ENCODE peak calls at places on chromosome 15, in five cellular contexts. B is activated naive CD4-positive, alpha-beta T cell treated with anti-CD3 and anti-CD28 coated beads, Interleukin-2, amount 10 ng/mL, durations not matched to agents 7 days and 5 days; C is heart left ventricle; G is HL-60; E is HuH-7.5. Y is an unnamed sample.
A peak's percentile ranks its signal among the peaks of the same experiment; 100 is the strongest.

GRCh38 chr15:73140154-73140553 is 87.9 kb downstream of the NEO1 start:
- DNase-seq in B (no peak), G (no peak), E (no peak), C (no peak), Y (no peak)

GRCh38 chr15:69794643-69795461 is 302.9 kb downstream of the TLE3 start:
- DNase-seq in B (no peak), C (no peak), E (no peak), G (no peak), Y (no peak)

GRCh38 chr15:98703291-98703690 is 55.0 kb downstream of the IGF1R start:
- DNase-seq in C (no peak), E (no peak), G (no peak), B (no peak), Y (no peak)

GRCh38 chr15:68053997-68054657 is at the start of gene PIAS1:
- DNase-seq in C (peak; percentile 97), B (peak; percentile 95), G (peak; percentile 84), E (peak; percentile 87), Y (peak; percentile 83)

GRCh38 chr15:98823012-98823458 is 174.7 kb downstream of the IGF1R start:
- DNase-seq in E (no peak), B (no peak), G (peak; percentile 12), C (no peak), Y (peak; percentile 48)

GRCh38 chr15:40872791-40873526 is 1.1 kb downstream of the RHOV start:
- DNase-seq in E (no peak), G (no peak), B (no peak), C (no peak), Y (no peak)

GRCh38 chr15:38818156-38818745 is 253.6 kb upstream of the RASGRP1 start:
- DNase-seq in B (no peak), E (no peak), C (no peak), G (no peak), Y (no peak)

GRCh38 chr15:32717290-32718081 is at the start of gene GREM1:
- DNase-seq in C (no peak), B (no peak), G (no peak), E (no peak), Y (no peak)

GRCh38 chr15:91552555-91552954 is 301.0 kb upstream of the SLCO3A1 start:
- DNase-seq in C (no peak), B (no peak), G (no peak), E (no peak), Y (no peak)

GRCh38 chr15:71777216-71777943 is 33.0 kb upstream of the NR2E3 start:
- DNase-seq in E (no peak), B (no peak), C (no peak), G (no peak), Y (no peak)

GRCh38 chr15:96992817-96993216 is 662.3 kb downstream of the NR2F2 start:
- DNase-seq in B (no peak), C (no peak), E (no peak), G (no peak), Y (no peak)

GRCh38 chr15:47932829-47933696 is 187.7 kb upstream of the SLC24A5 start:
- DNase-seq in B (no peak), E (no peak), G (no peak), C (no peak), Y (no peak)

GRCh38 chr15:99253381-99254090 is 2.3 kb downstream of the LRRC28 start:
- DNase-seq in B (no peak), G (no peak), C (no peak), E (peak; percentile 31), Y (no peak)

GRCh38 chr15:48437178-48437577 is 105.9 kb downstream of the DUT start:
- DNase-seq in G (no peak), B (no peak), E (no peak), C (no peak), Y (no peak)

GRCh38 chr15:97977734-97978133 is 17.2 kb downstream of the ARRDC4 start:
- DNase-seq in C (no peak), B (no peak), E (no peak), G (no peak), Y (no peak)

GRCh38 chr15:71148048-71148447 is 32.8 kb downstream of the THSD4 start:
- DNase-seq in B (no peak), G (no peak), E (no peak), C (no peak), Y (no peak)

GRCh38 chr15:43143203-43143941 is 10.0 kb downstream of the TMEM62 start:
- DNase-seq in G (no peak), C (no peak), B (no peak), E (no peak), Y (no peak)

GRCh38 chr15:56074866-56075265 is 81.5 kb upstream of the NEDD4 start:
- DNase-seq in B (no peak), E (no peak), C (no peak), G (no peak), Y (no peak)

GRCh38 chr15:90101969-90102890 is at the start of gene IDH2:
- DNase-seq in G (peak; percentile 67), B (peak; percentile 81), C (peak; percentile 93), E (peak; percentile 94), Y (peak; percentile 46)

GRCh38 chr15:63724760-63725159 is 109.0 kb downstream of the HERC1 start:
- DNase-seq in G (no peak), B (no peak), E (no peak), C (no peak), Y (no peak)